ENCODE peak calls at places on chromosome 13, in six cellular contexts. V is NB4, P is GM12878, Y is endothelial cell of umbilical vein, W is K562, Z is HepG2. E is an unnamed sample.

GRCh38 chr13:43494206-43494605 is 292.6 kb downstream of the ENOX1 start:
- DNase-seq in V (no peak), P (no peak), Y (no peak), W (no peak), Z (no peak), E (no peak)

GRCh38 chr13:51643882-51644281 is 59.6 kb downstream of the WDFY2 start:
- DNase-seq in V (peak), P (no peak), Y (peak), W (no peak), Z (peak), E (peak)

GRCh38 chr13:29266261-29266660 is 329.2 kb downstream of the SLC7A1 start:
- DNase-seq in V (no peak), P (no peak), Y (no peak), W (no peak), Z (no peak), E (no peak)

GRCh38 chr13:101013245-101013644 is 338.6 kb upstream of the TMTC4 start:
- DNase-seq in V (no peak), P (no peak), Y (no peak), W (no peak), Z (no peak), E (no peak)

GRCh38 chr13:110716235-110716505 is 2.7 kb downstream of the ING1 start:
- DNase-seq in V (peak), P (no peak), Y (no peak), W (no peak), Z (peak), E (no peak)

GRCh38 chr13:64801768-64802167 is 2428.4 kb downstream of the PCDH9 start:
- DNase-seq in V (no peak), P (no peak), Y (no peak), W (no peak), Z (no peak), E (no peak)

GRCh38 chr13:93752506-93752905 is 525.9 kb downstream of the GPC6 start:
- DNase-seq in V (no peak), P (no peak), Y (no peak), W (no peak), Z (no peak), E (no peak)

GRCh38 chr13:19605161-19605955 is 28.1 kb upstream of the MPHOSPH8 start:
- DNase-seq in V (no peak), P (no peak), Y (no peak), W (no peak), Z (no peak), E (no peak)

GRCh38 chr13:104597554-104598240 is 1531.5 kb upstream of the SLC10A2 start:
- DNase-seq in V (no peak), P (no peak), Y (no peak), W (no peak), Z (no peak), E (no peak)

GRCh38 chr13:95523598-95523997 is 28.9 kb upstream of the CLDN10 start:
- DNase-seq in V (no peak), P (no peak), Y (no peak), W (no peak), Z (no peak), E (no peak)
- TF ChIP-seq MAX in V (no peak), P (no peak), Y (no peak), W (no peak), Z (no peak), E (no peak)

DNA sequence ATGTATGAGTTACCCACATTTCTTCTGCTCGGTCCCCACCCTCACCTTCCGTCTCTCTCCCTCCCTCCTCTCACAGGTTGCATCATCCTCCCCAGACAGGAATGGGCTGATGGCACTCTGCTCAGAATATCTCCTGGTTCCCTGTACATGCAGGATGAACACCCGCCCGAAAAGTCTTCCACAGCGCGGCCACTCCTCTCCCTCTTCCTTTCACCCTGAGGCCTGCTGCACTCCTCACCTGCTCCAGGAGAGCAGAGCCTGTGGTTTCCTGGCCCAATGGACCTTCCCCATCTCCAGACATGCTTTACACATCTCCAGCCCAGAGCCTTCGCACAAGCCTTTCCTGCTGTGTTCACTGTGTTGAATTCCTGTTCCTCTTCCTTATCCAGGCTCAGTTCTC is 40.9 kb downstream of the GSX1 start:
- DNase-seq in V (no peak), P (no peak), Y (no peak), W (no peak), Z (no peak), E (no peak)
- TF ChIP-seq MYC in V (no peak), P (no peak), Y (no peak), W (no peak), Z (no peak), E (no peak)

GRCh38 chr13:31913459-31913858 is 118.1 kb upstream of the FRY start:
- DNase-seq in V (peak), P (no peak), Y (no peak), W (no peak), Z (no peak), E (no peak)
- TF ChIP-seq MAX in V (no peak), P (no peak), Y (no peak), W (no peak), Z (no peak), E (no peak)

DNA sequence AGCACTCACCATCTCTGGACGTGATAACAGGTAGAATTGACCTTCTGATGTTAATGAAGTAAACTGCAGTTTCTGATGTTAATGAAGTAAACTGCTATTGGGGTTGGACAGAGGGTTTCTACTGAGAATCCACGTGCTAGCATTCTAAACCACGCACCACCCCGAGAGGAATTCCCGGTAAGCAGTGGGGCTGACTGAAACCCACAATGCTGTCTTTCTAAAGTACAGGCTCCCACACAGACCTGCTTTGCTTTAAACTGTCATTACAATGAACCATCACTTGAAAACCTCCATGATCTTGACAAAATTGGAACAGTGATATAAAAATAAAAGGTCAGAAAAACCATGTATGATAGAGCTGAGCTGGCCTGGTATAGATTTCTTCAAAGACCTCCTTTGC is 559.0 kb downstream of the FGF9 start:
- DNase-seq in V (no peak), P (no peak), Y (no peak), W (no peak), Z (no peak), E (no peak)
- TF ChIP-seq MYC in V (no peak), P (no peak), Y (no peak), W (no peak), Z (no peak), E (no peak)

GRCh38 chr13:84917252-84917878 is 881.9 kb downstream of the SLITRK6 start:
- DNase-seq in V (peak), P (no peak), Y (peak), W (no peak), Z (peak), E (no peak)

GRCh38 chr13:84910423-84910822 is 888.8 kb downstream of the SLITRK6 start:
- DNase-seq in V (no peak), P (no peak), Y (no peak), W (no peak), Z (no peak), E (no peak)

DNA sequence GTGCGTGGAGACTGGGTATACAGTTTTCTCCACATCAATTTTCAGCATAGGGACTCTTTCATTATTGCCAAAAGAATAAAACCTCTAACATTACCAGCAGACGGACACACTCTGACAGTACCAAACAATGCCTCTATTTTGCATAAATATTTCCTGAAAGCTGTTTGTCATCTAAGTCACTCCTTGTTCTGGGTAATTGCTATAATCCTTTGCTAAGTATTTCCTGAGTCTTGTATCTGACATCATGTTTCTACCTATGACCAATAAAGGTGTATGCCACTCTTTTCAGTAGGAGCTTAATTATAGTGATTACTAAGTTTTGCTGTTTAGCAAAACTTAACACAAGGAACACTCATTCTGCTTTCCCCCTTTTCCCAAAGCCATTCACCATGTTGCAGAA is 886.5 kb downstream of the SLITRK6 start:
- DNase-seq in V (no peak), P (no peak), Y (no peak), W (no peak), Z (no peak), E (no peak)
- TF ChIP-seq MAX in V (no peak), P (no peak), Y (no peak), W (no peak), Z (no peak), E (no peak)

GRCh38 chr13:40058757-40059236 is 403.3 kb downstream of the COG6 start:
- DNase-seq in V (no peak), P (peak), Y (no peak), W (no peak), Z (no peak), E (no peak)
- TF ChIP-seq MYC in V (no peak), P (no peak), Y (no peak), W (no peak), Z (no peak), E (no peak)

DNA sequence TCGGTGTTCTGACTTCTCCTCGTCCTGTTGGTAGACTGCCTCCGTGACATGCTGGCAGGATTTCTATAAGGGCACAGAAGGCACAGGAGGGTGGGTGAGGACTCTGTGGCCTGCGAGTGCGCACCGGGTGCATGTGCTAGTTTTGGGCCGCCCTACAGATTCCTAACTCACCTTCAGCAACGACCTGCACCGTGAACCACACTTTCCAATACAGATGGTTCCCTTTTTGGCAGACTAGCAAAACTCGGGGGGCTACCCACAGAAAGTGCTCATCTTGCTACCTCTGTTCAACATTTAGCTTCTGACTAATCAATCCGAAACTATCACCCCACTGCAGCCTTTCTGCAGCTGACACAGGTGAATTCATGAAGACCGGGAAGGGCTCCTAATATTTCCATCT is 14.1 kb upstream of the AMER2 start:
- DNase-seq in V (no peak), P (no peak), Y (no peak), W (no peak), Z (no peak), E (no peak)
- TF ChIP-seq MAX in V (no peak), P (no peak), Y (no peak), W (no peak), Z (no peak), E (no peak)